ENCODE peak calls at places on chromosomes 7 and 10, in eight cellular contexts. V, Q, O, Z, P, Y, U and H are unnamed samples.

GRCh38 chr7:99737726-99738125 is 2.7 kb upstream of the CYP3A7 start:
- DNase-seq in V (no peak), Q (no peak), O (no peak), Z (no peak), P (peak; percentile 11), Y (no peak), U (no peak), H (no peak)

GRCh38 chr10:22459496-22459895 is 114.2 kb downstream of the SPAG6 start:
- DNase-seq in V (no peak), Q (no peak), O (no peak), Z (no peak), P (no peak), Y (no peak), U (no peak), H (no peak)

GRCh38 chr7:54773472-54774399 is 14.7 kb upstream of the SEC61G start:
- DNase-seq in V (peak; percentile 76), Q (peak; percentile 70), O (peak; percentile 49), Z (peak; percentile 79), P (peak; percentile 85), Y (peak; percentile 91), U (peak; percentile 88), H (peak; percentile 67)

GRCh38 chr7:122515404-122515803 is 183.5 kb downstream of the RNF133 start:
- DNase-seq in V (no peak), Q (no peak), O (no peak), Z (no peak), P (no peak), Y (no peak), U (no peak), H (no peak)

GRCh38 chr7:38154274-38154673 is 23.8 kb upstream of the STARD3NL start:
- DNase-seq in V (no peak), Q (no peak), O (no peak), Z (no peak), P (no peak), Y (no peak), U (no peak), H (no peak)

GRCh38 chr7:112331495-112331894 is 118.8 kb upstream of the IFRD1 start:
- DNase-seq in V (no peak), Q (no peak), O (no peak), Z (no peak), P (no peak), Y (no peak), U (no peak), H (no peak)

GRCh38 chr10:93821051-93821772 is 63.5 kb downstream of the LGI1 start:
- DNase-seq in V (no peak), Q (no peak), O (peak; percentile 29), Z (no peak), P (peak; percentile 55), Y (no peak), U (no peak), H (no peak)

GRCh38 chr7:84188811-84189405 is 5.7 kb downstream of the SEMA3A start:
- DNase-seq in V (peak; percentile 6), Q (no peak), O (no peak), Z (no peak), P (peak; percentile 33), Y (no peak), U (no peak), H (no peak)

GRCh38 chr10:13414855-13415254 is 66.8 kb upstream of the SEPHS1 start:
- DNase-seq in V (peak; percentile 45), Q (no peak), O (no peak), Z (no peak), P (peak; percentile 27), Y (no peak), U (no peak), H (no peak)

GRCh38 chr10:49594594-49594993 is 15.5 kb upstream of the SLC18A3 start:
- DNase-seq in V (peak; percentile 69), Q (peak; percentile 19), O (peak; percentile 30), Z (no peak), P (peak; percentile 74), Y (peak; percentile 72), U (peak; percentile 69), H (peak; percentile 73)

GRCh38 chr7:43018446-43018845 is 86.3 kb downstream of the MRPL32 start:
- DNase-seq in V (no peak), Q (no peak), O (no peak), Z (no peak), P (no peak), Y (no peak), U (no peak), H (no peak)

GRCh38 chr7:44057181-44057848 is 8.1 kb downstream of the PGAM2 start:
- DNase-seq in V (no peak), Q (no peak), O (no peak), Z (no peak), P (no peak), Y (peak; percentile 11), U (no peak), H (no peak)

GRCh38 chr10:60429084-60429849 is 39.6 kb upstream of the ANK3 start:
- DNase-seq in V (no peak), Q (no peak), O (no peak), Z (no peak), P (peak; percentile 21), Y (no peak), U (no peak), H (no peak)

GRCh38 chr7:46774515-46774914 is 807.4 kb downstream of the TNS3 start:
- DNase-seq in V (no peak), Q (no peak), O (no peak), Z (peak; percentile 33), P (no peak), Y (no peak), U (no peak), H (no peak)

GRCh38 chr7:131164025-131164899 is 163.4 kb upstream of the MKLN1 start:
- DNase-seq in V (no peak), Q (no peak), O (peak; percentile 58), Z (no peak), P (peak; percentile 92), Y (no peak), U (no peak), H (no peak)

GRCh38 chr7:20825555-20825954 is 38.9 kb upstream of the SP8 start:
- DNase-seq in V (no peak), Q (no peak), O (no peak), Z (no peak), P (no peak), Y (no peak), U (no peak), H (no peak)

GRCh38 chr7:41702635-41703371 is at the start of gene INHBA:
- DNase-seq in V (no peak), Q (no peak), O (peak; percentile 89), Z (no peak), P (peak; percentile 74), Y (no peak), U (no peak), H (no peak)

GRCh38 chr10:122468923-122469781 is 7.8 kb downstream of the HTRA1 start:
- DNase-seq in V (no peak), Q (peak; percentile 33), O (peak; percentile 90), Z (no peak), P (peak; percentile 97), Y (no peak), U (no peak), H (no peak)

GRCh38 chr10:99548041-99548530 is 15.3 kb downstream of the NKX2-3 start:
- DNase-seq in V (peak; percentile 66), Q (no peak), O (no peak), Z (no peak), P (peak; percentile 80), Y (no peak), U (no peak), H (no peak)